ENCODE peak calls at places on chromosomes 12 and 14, in ten cellular contexts. One of them, this sample, is unnamed.

GRCh38 chr14:71155743-71156142 is 248.5 kb downstream of the PCNX1 start:
- DNase-seq in GM06990: no peak
- DNase-seq in colonic mucosa: no peak
- DNase-seq in neural progenitor cell: no peak
- DNase-seq in A549: no peak
- DNase-seq in cardiac fibroblast: no peak
- DNase-seq in astrocyte of the cerebellum: no peak
- DNase-seq in heart right ventricle: no peak
- DNase-seq in Peyer's patch: no peak
- DNase-seq in prostate gland: no peak
- DNase-seq in this sample: no peak

GRCh38 chr14:23115492-23115850 is 3.6 kb downstream of the CEBPE start:
- DNase-seq in GM06990: no peak
- DNase-seq in colonic mucosa: no peak
- DNase-seq in neural progenitor cell: no peak
- DNase-seq in A549: no peak
- DNase-seq in cardiac fibroblast: no peak
- DNase-seq in astrocyte of the cerebellum: no peak
- DNase-seq in heart right ventricle: no peak
- DNase-seq in Peyer's patch: no peak
- DNase-seq in prostate gland: no peak
- DNase-seq in this sample: no peak

GRCh38 chr14:73780391-73780790 is 66.2 kb upstream of the PNMA1 start:
- DNase-seq in GM06990: no peak
- DNase-seq in colonic mucosa: no peak
- DNase-seq in neural progenitor cell: no peak
- DNase-seq in A549: no peak
- DNase-seq in cardiac fibroblast: no peak
- DNase-seq in astrocyte of the cerebellum: no peak
- DNase-seq in heart right ventricle: no peak
- DNase-seq in Peyer's patch: no peak
- DNase-seq in prostate gland: no peak
- DNase-seq in this sample: no peak

GRCh38 chr12:110345176-110345651 is 58.3 kb downstream of the ANAPC7 start:
- DNase-seq in GM06990: no peak
- DNase-seq in colonic mucosa: peak; percentile 32
- DNase-seq in neural progenitor cell: no peak
- DNase-seq in A549: no peak
- DNase-seq in cardiac fibroblast: no peak
- DNase-seq in astrocyte of the cerebellum: no peak
- DNase-seq in heart right ventricle: no peak
- DNase-seq in Peyer's patch: no peak
- DNase-seq in prostate gland: peak; percentile 97
- DNase-seq in this sample: no peak

GRCh38 chr14:72516936-72517408 is 376.9 kb downstream of the DPF3 start:
- DNase-seq in GM06990: peak; percentile 69
- DNase-seq in colonic mucosa: peak; percentile 71
- DNase-seq in neural progenitor cell: peak; percentile 78
- DNase-seq in A549: peak; percentile 68
- DNase-seq in cardiac fibroblast: peak; percentile 91
- DNase-seq in astrocyte of the cerebellum: peak; percentile 80
- DNase-seq in heart right ventricle: peak; percentile 57
- DNase-seq in Peyer's patch: peak; percentile 72
- DNase-seq in prostate gland: peak; percentile 38
- DNase-seq in this sample: peak; percentile 74

GRCh38 chr14:60508707-60509437 is at the start of gene SIX6:
- DNase-seq in GM06990: no peak
- DNase-seq in colonic mucosa: no peak
- DNase-seq in neural progenitor cell: peak; percentile 95
- DNase-seq in A549: no peak
- DNase-seq in cardiac fibroblast: peak; percentile 12
- DNase-seq in astrocyte of the cerebellum: peak; percentile 9
- DNase-seq in heart right ventricle: no peak
- DNase-seq in Peyer's patch: no peak
- DNase-seq in prostate gland: no peak
- DNase-seq in this sample: no peak

GRCh38 chr12:122505419-122506051 is 4.8 kb upstream of the ZCCHC8 start:
- DNase-seq in GM06990: no peak
- DNase-seq in colonic mucosa: no peak
- DNase-seq in neural progenitor cell: no peak
- DNase-seq in A549: no peak
- DNase-seq in cardiac fibroblast: no peak
- DNase-seq in astrocyte of the cerebellum: no peak
- DNase-seq in heart right ventricle: no peak
- DNase-seq in Peyer's patch: no peak
- DNase-seq in prostate gland: no peak
- DNase-seq in this sample: no peak

GRCh38 chr12:113700943-113701342 is 229.3 kb upstream of the LHX5 start:
- DNase-seq in GM06990: no peak
- DNase-seq in colonic mucosa: no peak
- DNase-seq in neural progenitor cell: peak; percentile 33
- DNase-seq in A549: peak; percentile 28
- DNase-seq in cardiac fibroblast: peak; percentile 33
- DNase-seq in astrocyte of the cerebellum: no peak
- DNase-seq in heart right ventricle: no peak
- DNase-seq in Peyer's patch: no peak
- DNase-seq in prostate gland: no peak
- DNase-seq in this sample: peak; percentile 15

GRCh38 chr14:105187935-105188524 is 6.9 kb upstream of the NUDT14 start:
- DNase-seq in GM06990: no peak
- DNase-seq in colonic mucosa: peak; percentile 71
- DNase-seq in neural progenitor cell: no peak
- DNase-seq in A549: peak; percentile 53
- DNase-seq in cardiac fibroblast: no peak
- DNase-seq in astrocyte of the cerebellum: no peak
- DNase-seq in heart right ventricle: no peak
- DNase-seq in Peyer's patch: no peak
- DNase-seq in prostate gland: no peak
- DNase-seq in this sample: no peak

GRCh38 chr12:93198086-93198485 is 179.6 kb upstream of the NUDT4 start:
- DNase-seq in GM06990: no peak
- DNase-seq in colonic mucosa: no peak
- DNase-seq in neural progenitor cell: no peak
- DNase-seq in A549: peak; percentile 83
- DNase-seq in cardiac fibroblast: peak; percentile 54
- DNase-seq in astrocyte of the cerebellum: no peak
- DNase-seq in heart right ventricle: no peak
- DNase-seq in Peyer's patch: no peak
- DNase-seq in prostate gland: no peak
- DNase-seq in this sample: no peak

GRCh38 chr12:19223695-19224094 is 94.2 kb downstream of the PLEKHA5 start:
- DNase-seq in GM06990: no peak
- DNase-seq in colonic mucosa: no peak
- DNase-seq in neural progenitor cell: no peak
- DNase-seq in A549: no peak
- DNase-seq in cardiac fibroblast: peak; percentile 75
- DNase-seq in astrocyte of the cerebellum: peak; percentile 87
- DNase-seq in heart right ventricle: no peak
- DNase-seq in Peyer's patch: no peak
- DNase-seq in prostate gland: no peak
- DNase-seq in this sample: no peak

DNA sequence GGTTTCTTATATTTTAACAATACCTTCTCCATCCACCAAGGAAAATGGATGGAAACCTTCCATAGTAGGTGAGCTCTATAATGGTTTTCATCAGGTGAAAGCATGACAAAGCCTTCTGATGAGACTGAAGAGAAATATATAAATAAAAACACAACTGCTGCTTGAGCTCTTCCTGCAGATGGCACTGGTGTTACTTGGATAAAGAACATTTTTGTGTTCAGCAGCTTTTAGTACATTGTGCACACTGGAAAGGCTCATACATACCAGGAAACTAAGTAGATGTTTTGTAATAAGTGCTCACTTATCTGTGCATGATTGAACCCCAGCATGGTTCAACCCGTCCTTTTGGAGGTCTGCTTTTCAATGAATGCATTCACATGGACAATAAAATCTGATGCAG is 357.3 kb upstream of the MIS18BP1 start:
- DNase-seq in GM06990: no peak
- DNase-seq in colonic mucosa: no peak
- DNase-seq in neural progenitor cell: peak; percentile 39
- DNase-seq in A549: peak; percentile 1
- DNase-seq in cardiac fibroblast: no peak
- DNase-seq in astrocyte of the cerebellum: no peak
- DNase-seq in heart right ventricle: no peak
- DNase-seq in Peyer's patch: no peak
- DNase-seq in prostate gland: no peak
- DNase-seq in this sample: no peak
- TF ChIP-seq CTCF in GM06990: no peak
- TF ChIP-seq CTCF in colonic mucosa: peak; percentile 24
- TF ChIP-seq CTCF in neural progenitor cell: peak; percentile 51
- TF ChIP-seq CTCF in A549: no peak
- TF ChIP-seq CTCF in cardiac fibroblast: peak; percentile 13
- TF ChIP-seq CTCF in astrocyte of the cerebellum: peak; percentile 18
- TF ChIP-seq CTCF in heart right ventricle: no peak
- TF ChIP-seq CTCF in Peyer's patch: peak; percentile 41
- TF ChIP-seq CTCF in prostate gland: no peak
- TF ChIP-seq CTCF in this sample: no peak

GRCh38 chr12:2641209-2641608 is 153.6 kb upstream of the FKBP4 start:
- DNase-seq in GM06990: no peak
- DNase-seq in colonic mucosa: no peak
- DNase-seq in neural progenitor cell: peak; percentile 56
- DNase-seq in A549: peak; percentile 45
- DNase-seq in cardiac fibroblast: peak; percentile 41
- DNase-seq in astrocyte of the cerebellum: no peak
- DNase-seq in heart right ventricle: peak; percentile 49
- DNase-seq in Peyer's patch: no peak
- DNase-seq in prostate gland: no peak
- DNase-seq in this sample: no peak
- TF ChIP-seq CTCF in GM06990: peak; percentile 34
- TF ChIP-seq CTCF in colonic mucosa: no peak
- TF ChIP-seq CTCF in neural progenitor cell: peak; percentile 51
- TF ChIP-seq CTCF in A549: peak; percentile 19
- TF ChIP-seq CTCF in cardiac fibroblast: peak; percentile 36
- TF ChIP-seq CTCF in astrocyte of the cerebellum: peak; percentile 33
- TF ChIP-seq CTCF in heart right ventricle: peak; percentile 12
- TF ChIP-seq CTCF in Peyer's patch: no peak
- TF ChIP-seq CTCF in prostate gland: no peak
- TF ChIP-seq CTCF in this sample: peak; percentile 28

DNA sequence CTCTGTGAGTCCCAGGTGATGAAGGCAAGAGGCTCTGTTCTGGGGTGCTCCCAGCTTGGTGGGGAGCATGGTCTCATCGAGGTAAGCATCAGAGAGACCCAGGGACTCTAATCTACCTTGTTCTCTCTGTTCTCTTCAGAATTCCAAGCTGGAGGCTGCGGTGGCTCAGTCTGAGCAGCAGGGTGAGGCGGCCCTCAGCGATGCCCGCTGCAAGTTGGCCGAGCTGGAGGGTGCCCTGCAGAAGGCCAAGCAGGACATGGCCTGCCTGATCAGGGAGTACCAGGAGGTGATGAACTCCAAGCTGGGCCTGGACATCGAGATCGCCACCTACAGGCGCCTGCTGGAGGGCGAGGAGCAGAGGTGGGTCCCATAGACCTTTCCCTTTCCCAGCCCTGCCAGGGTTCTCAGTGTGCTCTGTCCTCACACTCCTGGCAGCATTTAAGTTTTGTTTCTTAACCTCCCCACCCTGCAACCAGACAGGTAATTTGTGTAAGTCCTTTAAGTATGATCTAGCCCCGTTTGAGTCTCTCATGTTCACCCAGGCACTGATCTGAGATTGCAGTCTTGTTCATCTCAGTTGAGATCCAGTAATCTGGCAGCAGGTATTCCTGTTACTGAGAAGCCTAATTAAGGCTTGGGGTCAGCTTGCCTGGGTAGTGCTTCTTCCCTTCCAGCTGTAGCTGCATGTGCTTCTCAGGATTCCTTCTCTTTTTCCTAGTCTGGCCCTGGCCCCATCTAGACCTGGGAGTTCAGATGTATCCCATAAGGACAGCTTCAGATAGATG is 14.8 kb upstream of the KRT81 start:
- DNase-seq in GM06990: no peak
- DNase-seq in colonic mucosa: no peak
- DNase-seq in neural progenitor cell: no peak
- DNase-seq in A549: peak; percentile 26
- DNase-seq in cardiac fibroblast: no peak
- DNase-seq in astrocyte of the cerebellum: no peak
- DNase-seq in heart right ventricle: no peak
- DNase-seq in Peyer's patch: no peak
- DNase-seq in prostate gland: no peak
- DNase-seq in this sample: no peak
- TF ChIP-seq CTCF in GM06990: peak; percentile 60
- TF ChIP-seq CTCF in colonic mucosa: no peak
- TF ChIP-seq CTCF in neural progenitor cell: peak; percentile 49
- TF ChIP-seq CTCF in A549: peak; percentile 16
- TF ChIP-seq CTCF in cardiac fibroblast: peak; percentile 36
- TF ChIP-seq CTCF in astrocyte of the cerebellum: peak; percentile 38
- TF ChIP-seq CTCF in heart right ventricle: peak; percentile 6
- TF ChIP-seq CTCF in Peyer's patch: peak; percentile 34
- TF ChIP-seq CTCF in prostate gland: peak; percentile 24
- TF ChIP-seq CTCF in this sample: peak; percentile 14

GRCh38 chr12:52952082-52952801 is 3.3 kb downstream of the KRT18 start:
- DNase-seq in GM06990: no peak
- DNase-seq in colonic mucosa: peak; percentile 74
- DNase-seq in neural progenitor cell: no peak
- DNase-seq in A549: peak; percentile 64
- DNase-seq in cardiac fibroblast: peak; percentile 41
- DNase-seq in astrocyte of the cerebellum: no peak
- DNase-seq in heart right ventricle: no peak
- DNase-seq in Peyer's patch: no peak
- DNase-seq in prostate gland: peak; percentile 63
- DNase-seq in this sample: no peak
- TF ChIP-seq CTCF in GM06990: peak; percentile 35
- TF ChIP-seq CTCF in colonic mucosa: no peak
- TF ChIP-seq CTCF in neural progenitor cell: no peak
- TF ChIP-seq CTCF in A549: peak; percentile 49
- TF ChIP-seq CTCF in cardiac fibroblast: no peak
- TF ChIP-seq CTCF in astrocyte of the cerebellum: no peak
- TF ChIP-seq CTCF in heart right ventricle: no peak
- TF ChIP-seq CTCF in Peyer's patch: peak; percentile 79
- TF ChIP-seq CTCF in prostate gland: peak; percentile 45
- TF ChIP-seq CTCF in this sample: no peak